ENCODE peak calls at places on chromosome 11, in seven cellular contexts. J is CD8-positive, alpha-beta T cell; V is hepatocyte; U is body of pancreas; Z is fibroblast of lung; Q is right atrium auricular region; S is RWPE2. B is an unnamed sample.
A peak's percentile ranks its signal among the peaks of the same experiment; 100 is the strongest.

GRCh38 chr11:69417211-69418085 is 64.0 kb upstream of the LINC01488 start:
- DNase-seq in J (no peak), V (no peak), U (peak; percentile 62), Z (no peak), Q (no peak), S (peak; percentile 34), B (no peak)

GRCh38 chr11:125728969-125729368 is 17.1 kb upstream of the PATE1 start:
- DNase-seq in J (no peak), V (no peak), U (no peak), Z (no peak), Q (no peak), S (no peak), B (no peak)

GRCh38 chr11:121282886-121283502 is 9.6 kb upstream of the SC5D start:
- DNase-seq in J (no peak), V (no peak), U (no peak), Z (no peak), Q (no peak), S (no peak), B (no peak)

GRCh38 chr11:5992604-5993251 is 5.9 kb upstream of the OR52L1 start:
- DNase-seq in J (no peak), V (peak; percentile 37), U (no peak), Z (peak; percentile 4), Q (no peak), S (no peak), B (peak; percentile 29)

GRCh38 chr11:86497310-86497709 is 122.6 kb downstream of the CCDC81 start:
- DNase-seq in J (no peak), V (no peak), U (no peak), Z (no peak), Q (no peak), S (no peak), B (peak; percentile 16)

GRCh38 chr11:78094250-78094649 is 14.6 kb upstream of the NDUFC2 start:
- DNase-seq in J (no peak), V (no peak), U (no peak), Z (no peak), Q (no peak), S (no peak), B (no peak)

GRCh38 chr11:61587951-61588695 is 7.2 kb upstream of the SYT7 start:
- DNase-seq in J (peak; percentile 68), V (peak; percentile 75), U (peak; percentile 80), Z (no peak), Q (no peak), S (no peak), B (peak; percentile 71)

GRCh38 chr11:67031791-67032561 is 9.0 kb downstream of the SYT12 start:
- DNase-seq in J (no peak), V (no peak), U (no peak), Z (peak; percentile 36), Q (no peak), S (no peak), B (no peak)

GRCh38 chr11:78351193-78351592 is 66.4 kb downstream of the GAB2 start:
- DNase-seq in J (no peak), V (no peak), U (no peak), Z (no peak), Q (no peak), S (no peak), B (no peak)

GRCh38 chr11:269146-269890 is 8.9 kb upstream of the NLRP6 start:
- DNase-seq in J (peak; percentile 60), V (no peak), U (no peak), Z (no peak), Q (peak; percentile 49), S (no peak), B (no peak)

GRCh38 chr11:126410649-126411048 is 55.2 kb downstream of the ST3GAL4 start:
- DNase-seq in J (no peak), V (no peak), U (no peak), Z (no peak), Q (peak; percentile 82), S (no peak), B (no peak)

GRCh38 chr11:88284306-88285057 is 53.1 kb downstream of the CTSC start:
- DNase-seq in J (no peak), V (no peak), U (no peak), Z (peak; percentile 19), Q (no peak), S (no peak), B (no peak)

GRCh38 chr11:133302056-133302455 is 230.2 kb downstream of the OPCML start:
- DNase-seq in J (no peak), V (no peak), U (no peak), Z (no peak), Q (no peak), S (no peak), B (no peak)

GRCh38 chr11:45092901-45093760 is 53.3 kb upstream of the PRDM11 start:
- DNase-seq in J (peak; percentile 41), V (no peak), U (no peak), Z (peak; percentile 80), Q (no peak), S (no peak), B (no peak)
- H3K27ac ChIP-seq in J (no peak overlapping the region), V (no peak overlapping the region), U (no peak overlapping the region), Z (peak overlapping the region; percentile 45), Q (no peak overlapping the region), S (peak overlapping the region; percentile 85), B (peak overlapping the region; percentile 74)

GRCh38 chr11:124277809-124278208 is 21.6 kb downstream of the OR8G5 start:
- DNase-seq in J (no peak), V (no peak), U (no peak), Z (no peak), Q (no peak), S (no peak), B (no peak)
- TF ChIP-seq CTCF in J (no peak), V (peak; percentile 9), U (no peak), Z (no peak), Q (no peak), S (peak; percentile 8), B (no peak)

DNA sequence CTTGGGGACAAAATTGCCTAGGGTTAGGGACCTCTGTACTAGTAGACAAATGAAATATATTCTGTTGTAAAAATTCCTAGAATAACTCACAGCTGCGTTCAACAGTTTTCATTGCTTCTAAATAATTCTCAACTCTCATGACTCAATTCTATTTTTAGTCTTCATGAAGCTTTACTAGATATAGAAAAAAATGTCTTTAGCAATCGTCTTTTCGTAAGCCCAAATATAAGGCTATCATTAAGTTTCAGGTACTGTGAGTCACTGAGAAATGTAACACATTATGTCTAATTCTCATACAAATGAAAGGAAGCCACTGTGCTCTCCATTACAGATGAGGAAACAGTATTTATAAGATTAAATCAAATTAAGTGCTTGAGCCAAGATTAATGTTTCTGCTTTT is 6.4 kb downstream of the MMP12 start:
- DNase-seq in J (no peak), V (no peak), U (no peak), Z (no peak), Q (no peak), S (no peak), B (peak; percentile 48)
- H3K27ac ChIP-seq in J (no peak overlapping the region), V (no peak overlapping the region), U (no peak overlapping the region), Z (no peak overlapping the region), Q (no peak overlapping the region), S (peak overlapping the region; percentile 35), B (no peak overlapping the region)

DNA sequence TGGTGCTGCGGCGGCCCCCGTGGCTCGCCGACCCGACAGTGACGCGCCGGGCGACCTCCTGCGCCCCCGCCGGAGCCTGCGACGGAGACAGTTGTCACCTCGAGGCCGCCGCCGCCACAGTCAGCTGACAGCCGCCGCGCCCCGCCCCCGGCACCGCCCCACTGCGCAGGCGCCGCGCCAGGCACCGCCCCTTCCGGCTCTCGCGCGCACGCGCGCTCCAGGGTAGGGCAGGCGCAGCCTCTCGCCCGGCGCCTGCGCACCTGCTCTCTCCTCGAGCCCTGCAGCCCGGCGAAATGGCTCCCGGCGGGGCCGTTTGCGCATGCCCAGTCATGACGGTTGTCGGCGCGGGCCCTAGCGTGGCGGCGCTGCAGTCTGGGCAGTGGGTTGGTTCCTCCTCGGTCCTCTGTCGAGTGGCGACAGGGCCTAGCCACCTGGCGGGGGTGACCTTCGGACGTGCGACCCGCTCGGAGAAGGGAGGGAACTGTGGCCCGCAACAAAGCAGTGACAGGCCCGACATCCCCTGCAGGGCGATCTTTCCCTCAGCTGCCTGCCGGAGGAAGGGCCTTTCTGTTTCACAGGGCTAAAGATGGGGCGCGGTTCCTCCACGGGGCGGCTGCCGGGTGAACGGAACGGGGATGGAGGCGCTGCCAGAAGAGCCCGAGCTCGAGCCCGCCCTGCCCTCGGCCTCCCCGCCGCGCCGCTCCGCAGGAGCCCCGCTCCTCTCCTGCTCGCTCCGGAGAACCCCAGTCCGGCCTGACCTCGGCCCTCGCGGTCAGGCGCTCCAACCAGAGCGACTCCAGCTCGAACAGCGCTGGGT is at the start of gene TOLLIP:
- DNase-seq in J (peak; percentile 97), V (peak; percentile 98), U (peak; percentile 94), Z (peak; percentile 91), Q (peak; percentile 95), S (peak; percentile 89), B (peak; percentile 100)
- TF ChIP-seq CTCF in J (no peak), V (peak; percentile 30), U (peak; percentile 27), Z (peak; percentile 16), Q (peak; percentile 75), S (no peak), B (no peak)

GRCh38 chr11:114080219-114080618 is 20.7 kb downstream of the ZBTB16 start:
- DNase-seq in J (peak; percentile 42), V (no peak), U (no peak), Z (peak; percentile 84), Q (no peak), S (no peak), B (peak; percentile 27)

GRCh38 chr11:114082415-114082748 is 22.9 kb downstream of the ZBTB16 start:
- DNase-seq in J (no peak), V (peak; percentile 63), U (no peak), Z (peak; percentile 88), Q (no peak), S (no peak), B (no peak)

GRCh38 chr11:114080769-114081168 is 21.3 kb downstream of the ZBTB16 start:
- DNase-seq in J (no peak), V (no peak), U (peak; percentile 3), Z (no peak), Q (no peak), S (no peak), B (no peak)

GRCh38 chr11:114082767-114083181 is 23.3 kb downstream of the ZBTB16 start:
- DNase-seq in J (no peak), V (no peak), U (peak; percentile 74), Z (no peak), Q (no peak), S (no peak), B (no peak)

GRCh38 chr11:114081641-114082414 is 22.3 kb downstream of the ZBTB16 start:
- DNase-seq in J (no peak), V (peak; percentile 39), U (no peak), Z (peak; percentile 90), Q (no peak), S (no peak), B (peak; percentile 29)
- H3K27ac ChIP-seq in J (no peak overlapping the region), V (peak overlapping the region; percentile 89), U (peak overlapping the region; percentile 98), Z (no peak overlapping the region), Q (peak overlapping the region; percentile 88), S (peak overlapping the region; percentile 40), B (peak overlapping the region; percentile 51)

GRCh38 chr11:17890333-17890732 is 122.5 kb downstream of the SERGEF start:
- DNase-seq in J (no peak), V (no peak), U (no peak), Z (peak; percentile 9), Q (no peak), S (no peak), B (no peak)
- TF ChIP-seq CTCF in J (no peak), V (no peak), U (no peak), Z (peak; percentile 45), Q (no peak), S (peak; percentile 21), B (no peak)

DNA sequence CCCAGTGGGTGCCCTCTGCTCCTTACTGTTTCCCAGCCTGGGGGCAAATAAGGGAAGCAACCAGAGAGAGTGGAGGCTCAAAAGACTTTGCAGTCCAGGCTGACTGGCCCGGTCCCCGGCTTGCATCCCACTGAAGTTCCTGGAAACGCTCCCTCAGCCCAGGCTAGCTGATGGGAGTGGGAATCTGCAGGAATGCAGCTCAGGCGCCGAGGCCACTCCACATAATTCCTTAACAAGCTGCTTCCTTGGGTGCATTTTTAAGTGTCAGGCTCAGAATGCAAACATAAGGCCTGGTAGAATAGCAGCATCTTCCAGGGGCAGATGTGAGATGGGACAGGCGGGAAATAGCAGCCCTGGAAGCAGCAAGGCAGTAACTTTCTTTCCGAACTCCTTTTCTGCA is 39.1 kb downstream of the RPL27A start:
- DNase-seq in J (no peak), V (no peak), U (no peak), Z (peak; percentile 25), Q (no peak), S (no peak), B (no peak)
- H3K27ac ChIP-seq in J (no peak overlapping the region), V (peak overlapping the region; percentile 98), U (peak overlapping the region; percentile 11), Z (peak overlapping the region; percentile 95), Q (peak overlapping the region; percentile 83), S (peak overlapping the region; percentile 98), B (peak overlapping the region; percentile 96)

B was measured in RWPE1.